ENCODE peak calls at places on chromosomes 12 and 14, in ten cellular contexts. Q is HL-60; H is thyroid gland; C is RPMI8226; Z is gastrocnemius medialis; B is T-helper 2 cell; P is stimulated activated naive B cell treated with anti-CD40 and anti-IgM and Interleukin-4, amounts not matched to agents 10 μg/mL and 1 μg/mL and 100 μg/mL, for 72 hours; G is astrocyte of the spinal cord; D is stromal cell of bone marrow; J is T-helper 1 cell. I is an unnamed sample.

GRCh38 chr12:65926119-65927004 is 102.1 kb downstream of the HMGA2 start:
- DNase-seq in H (no peak), Z (no peak), J (no peak), Q (no peak), C (no peak), D (no peak), G (no peak), P (no peak), B (no peak), I (no peak)

GRCh38 chr12:43282106-43282505 is 269.9 kb downstream of the ADAMTS20 start:
- DNase-seq in C (no peak), H (no peak), B (no peak), G (peak; percentile 63), P (no peak), Q (no peak), Z (no peak), J (no peak), D (no peak), I (no peak)

GRCh38 chr12:6752181-6752930 is 585 bp downstream of the MLF2 start:
- DNase-seq in G (peak; percentile 52), Q (no peak), D (no peak), C (peak; percentile 55), J (no peak), P (no peak), B (no peak), H (peak; percentile 47), Z (peak; percentile 43), I (no peak)

GRCh38 chr12:30962047-30962446 is 35.5 kb downstream of the TSPAN11 start:
- DNase-seq in C (no peak), P (no peak), J (no peak), Q (no peak), D (no peak), Z (no peak), H (no peak), B (no peak), G (no peak), I (no peak)

GRCh38 chr14:66359500-66359899 is 126.7 kb upstream of the CCDC196 start:
- DNase-seq in Q (no peak), Z (no peak), D (peak; percentile 28), C (peak; percentile 48), J (no peak), P (no peak), G (peak; percentile 54), B (peak; percentile 16), H (peak; percentile 2), I (no peak)

GRCh38 chr14:88551094-88551870 is 3.5 kb downstream of the PTPN21 start:
- DNase-seq in Z (peak; percentile 77), G (peak; percentile 86), C (no peak), H (peak; percentile 82), Q (no peak), D (peak; percentile 71), P (peak; percentile 57), J (no peak), B (no peak), I (peak; percentile 77)

GRCh38 chr14:105155071-105155651 is 13.4 kb downstream of the JAG2 start:
- DNase-seq in J (no peak), C (no peak), P (no peak), Q (no peak), D (no peak), G (no peak), H (no peak), Z (no peak), B (no peak), I (no peak)

GRCh38 chr14:103550451-103551337 is 11.8 kb downstream of the BAG5 start:
- DNase-seq in P (no peak), G (no peak), Q (no peak), D (no peak), C (no peak), J (no peak), H (peak; percentile 94), B (no peak), Z (no peak), I (no peak)

I was measured in C1 segment of cervical spinal cord.